ENCODE peak calls at places on chromosomes 11 and 22, in five cellular contexts. V is activated naive CD4-positive, alpha-beta T cell treated with anti-CD3 and anti-CD28 coated beads for 36 hours; S is NCI-H460; D is effector CD4-positive, alpha-beta T cell; A is IMR-90. J is an unnamed sample.

GRCh38 chr11:102138677-102139076 is 28.4 kb downstream of the YAP1 start:
- DNase-seq in S (no peak), V (no peak), D (no peak), A (peak), J (peak)

GRCh38 chr11:66478823-66479740 is 1.2 kb upstream of the DPP3 start:
- DNase-seq in D (no peak), S (no peak), V (peak), A (peak), J (peak)

GRCh38 chr11:37449146-37449545 is 851.1 kb upstream of the RAG2 start:
- DNase-seq in D (no peak), A (peak), V (no peak), S (peak), J (no peak)

GRCh38 chr11:46551261-46551660 is 42.6 kb downstream of the AMBRA1 start:
- DNase-seq in D (no peak), S (no peak), V (no peak), A (no peak), J (no peak)

GRCh38 chr11:122037911-122038310 is 78.1 kb downstream of the BLID start:
- DNase-seq in S (no peak), V (no peak), A (no peak), D (no peak), J (no peak)

GRCh38 chr11:19072464-19072863 is 11.9 kb upstream of the MRGPRX2 start:
- DNase-seq in S (no peak), A (no peak), V (no peak), D (no peak), J (peak)

GRCh38 chr11:75583710-75584658 is 21.9 kb downstream of the SERPINH1 start:
- DNase-seq in A (peak), D (no peak), S (no peak), V (peak), J (peak)

GRCh38 chr11:18588297-18589252 is at the start of gene UEVLD:
- DNase-seq in D (peak), V (peak), A (peak), S (peak), J (peak)

GRCh38 chr11:83717551-83717950 is 431.4 kb upstream of the CCDC90B start:
- DNase-seq in D (no peak), V (no peak), A (no peak), S (no peak), J (no peak)

GRCh38 chr11:30420233-30420787 is 97.4 kb downstream of the ARL14EP start:
- DNase-seq in S (no peak), D (no peak), A (no peak), V (no peak), J (no peak)

GRCh38 chr11:108958446-108959123 is 293.7 kb downstream of the DDX10 start:
- DNase-seq in S (no peak), D (no peak), A (peak), V (peak), J (peak)

GRCh38 chr22:42389137-42389536 is 43.1 kb downstream of the NFAM1 start:
- DNase-seq in V (no peak), S (no peak), D (no peak), A (no peak), J (no peak)

GRCh38 chr11:32829157-32829679 is 509 bp upstream of the PRRG4 start:
- DNase-seq in V (no peak), A (no peak), S (no peak), D (no peak), J (no peak)

GRCh38 chr11:134801526-134801925 is 389.5 kb upstream of the B3GAT1 start:
- DNase-seq in V (no peak), D (no peak), A (no peak), S (no peak), J (no peak)

GRCh38 chr11:108084811-108085210 is 36.6 kb upstream of the ACAT1 start:
- DNase-seq in A (no peak), S (no peak), V (no peak), D (no peak), J (no peak)

GRCh38 chr11:6602096-6602940 is 1.1 kb downstream of the RRP8 start:
- DNase-seq in A (no peak), V (no peak), D (no peak), S (no peak), J (no peak)

GRCh38 chr11:60951909-60952741 is at the start of gene SLC15A3:
- DNase-seq in D (no peak), S (no peak), A (peak), V (peak), J (peak)

GRCh38 chr11:6604081-6604626 is 580 bp downstream of the ILK start:
- DNase-seq in S (no peak), D (peak), V (peak), A (peak), J (peak)

GRCh38 chr11:87870081-87870480 is 305.2 kb downstream of the RAB38 start:
- DNase-seq in D (no peak), V (no peak), S (no peak), A (peak), J (no peak)

GRCh38 chr11:117026593-117027330 is 71.5 kb downstream of the SIK3 start:
- DNase-seq in S (no peak), D (no peak), A (peak), V (peak), J (peak)

GRCh38 chr11:115933564-115933963 is 429.3 kb upstream of the CADM1 start:
- DNase-seq in S (no peak), A (no peak), D (no peak), V (no peak), J (no peak)